ENCODE peak calls at places on chromosome 7, in four cellular contexts. S, H, J and Q are unnamed samples.

GRCh38 chr7:137953692-137954470 is 48.0 kb downstream of the CREB3L2 start:
- DNase-seq in S (peak; percentile 27), H (no peak), J (no peak), Q (no peak)

GRCh38 chr7:101555921-101556275 is 73.2 kb downstream of the MYL10 start:
- DNase-seq in S (no peak), H (no peak), J (no peak), Q (no peak)

GRCh38 chr7:15652776-15653290 is 33.6 kb downstream of the MEOX2 start:
- DNase-seq in S (no peak), H (no peak), J (no peak), Q (no peak)

GRCh38 chr7:158246960-158247673 is 340.5 kb downstream of the PTPRN2 start:
- DNase-seq in S (no peak), H (no peak), J (no peak), Q (no peak)

GRCh38 chr7:37151741-37152413 is 296.8 kb downstream of the ELMO1 start:
- DNase-seq in S (no peak), H (no peak), J (no peak), Q (no peak)

GRCh38 chr7:44716205-44716604 is 32.4 kb upstream of the ZMIZ2 start:
- DNase-seq in S (no peak), H (no peak), J (no peak), Q (no peak)

GRCh38 chr7:16268821-16269768 is 152.2 kb downstream of the CRPPA start:
- DNase-seq in S (peak; percentile 72), H (no peak), J (no peak), Q (no peak)

GRCh38 chr7:25976630-25977029 is 175.4 kb upstream of the NFE2L3 start:
- DNase-seq in S (no peak), H (no peak), J (no peak), Q (no peak)

GRCh38 chr7:45033261-45033930 is 33.4 kb downstream of the CCM2 start:
- DNase-seq in S (no peak), H (no peak), J (no peak), Q (no peak)

GRCh38 chr7:74012842-74013249 is 15.1 kb upstream of the ELN start:
- DNase-seq in S (no peak), H (peak; percentile 56), J (no peak), Q (no peak)

GRCh38 chr7:80588591-80588990 is 49.9 kb upstream of the CD36 start:
- DNase-seq in S (no peak), H (no peak), J (no peak), Q (no peak)

GRCh38 chr7:64839910-64840309 is 45.7 kb downstream of the ZNF138 start:
- DNase-seq in S (no peak), H (no peak), J (no peak), Q (no peak)

GRCh38 chr7:81886211-81886764 is 116.4 kb upstream of the HGF start:
- DNase-seq in S (no peak), H (no peak), J (no peak), Q (no peak)

GRCh38 chr7:149873074-149873967 is 448 bp upstream of the ATP6V0E2 start:
- DNase-seq in S (peak; percentile 78), H (peak; percentile 82), J (peak; percentile 95), Q (peak; percentile 86)

GRCh38 chr7:155209920-155210319 is 87.8 kb upstream of the INSIG1 start:
- DNase-seq in S (no peak), H (no peak), J (no peak), Q (no peak)

GRCh38 chr7:106041140-106041717 is 70.9 kb downstream of the SYPL1 start:
- DNase-seq in S (peak; percentile 47), H (no peak), J (no peak), Q (peak; percentile 5)

DNA sequence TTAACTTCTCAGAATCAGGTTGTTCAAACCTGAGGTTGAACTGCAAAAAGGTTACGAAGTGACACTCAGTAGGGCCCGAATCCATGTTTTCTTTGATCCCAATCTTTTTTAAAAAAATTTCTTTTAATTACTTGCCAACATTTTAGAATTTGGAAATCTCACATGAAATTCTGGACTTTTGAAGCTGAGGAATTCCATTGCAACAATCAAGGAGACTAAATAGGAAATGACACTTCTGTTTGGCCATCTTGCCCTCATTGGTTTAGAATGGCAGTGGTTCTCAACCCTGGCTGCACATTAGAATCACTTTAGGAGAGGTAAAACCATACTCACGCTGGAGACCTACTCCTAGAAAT is 471 bp upstream of the TOMM7 start:
- DNase-seq in S (no peak), H (no peak), J (no peak), Q (no peak)
- H3K27ac ChIP-seq in S (peak overlapping the region; percentile 79), H (peak overlapping the region; percentile 75), J (peak overlapping the region; percentile 73), Q (peak overlapping the region; percentile 80)

DNA sequence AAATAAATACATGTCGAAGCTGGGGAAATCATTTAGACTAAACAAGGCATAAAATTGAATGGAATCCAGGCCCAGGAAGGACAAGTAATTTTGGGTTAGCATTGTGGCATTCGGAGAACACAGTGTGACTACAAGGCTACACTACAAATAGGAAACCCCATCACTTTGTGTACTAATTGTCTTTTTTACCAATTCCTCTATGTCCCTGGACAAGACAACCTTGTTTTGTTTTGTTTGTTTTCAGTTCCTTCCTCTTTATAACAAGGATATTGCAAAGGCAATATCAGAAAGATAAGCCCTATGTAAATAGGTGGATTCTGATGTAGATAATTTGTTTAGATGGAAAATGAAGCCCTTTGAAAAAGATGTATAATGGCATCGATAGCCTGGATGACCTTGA is 215.9 kb upstream of the MKLN1 start:
- DNase-seq in S (no peak), H (no peak), J (no peak), Q (no peak)
- H3K27ac ChIP-seq in S (no peak overlapping the region), H (peak overlapping the region; percentile 100), J (peak overlapping the region; percentile 100), Q (no peak overlapping the region)

GRCh38 chr7:1476859-1477258 is 17.6 kb upstream of the MICALL2 start:
- DNase-seq in S (no peak), H (no peak), J (no peak), Q (no peak)

GRCh38 chr7:1475393-1475792 is 16.1 kb upstream of the MICALL2 start:
- DNase-seq in S (no peak), H (no peak), J (no peak), Q (no peak)

GRCh38 chr7:1474736-1475135 is 15.5 kb upstream of the MICALL2 start:
- DNase-seq in S (no peak), H (no peak), J (no peak), Q (no peak)

GRCh38 chr7:1475991-1476390 is 16.7 kb upstream of the MICALL2 start:
- DNase-seq in S (no peak), H (no peak), J (no peak), Q (no peak)

GRCh38 chr7:1473864-1474512 is 14.7 kb upstream of the MICALL2 start:
- DNase-seq in S (peak; percentile 72), H (peak; percentile 47), J (peak; percentile 86), Q (peak; percentile 71)
- H3K27ac ChIP-seq in S (peak overlapping the region; percentile 62), H (no peak overlapping the region), J (no peak overlapping the region), Q (no peak overlapping the region)

GRCh38 chr7:139654270-139655181 is 123.3 kb downstream of the HIPK2 start:
- DNase-seq in S (no peak), H (no peak), J (no peak), Q (no peak)
- H3K27ac ChIP-seq in S (no peak overlapping the region), H (no peak overlapping the region), J (peak overlapping the region; percentile 84), Q (no peak overlapping the region)